ENCODE peak calls at places on chromosome X, in nine cellular contexts. V is thoracic aorta, B is epithelial cell of esophagus, U is kidney epithelial cell, W is heart left ventricle, S is GM12865, Y is WTC11, J is right atrium auricular region, Q is B cell. I is an unnamed sample.

GRCh38 chrX:152313529-152314302 is 137.4 kb downstream of the GABRA3 start:
- DNase-seq in V (no peak), B (no peak), U (no peak), W (no peak), S (no peak), Y (no peak), J (no peak), Q (no peak), I (no peak)

GRCh38 chrX:70134116-70134477 is 850 bp downstream of the IGBP1 start:
- DNase-seq in V (no peak), B (peak), U (no peak), W (no peak), S (no peak), Y (no peak), J (no peak), Q (no peak), I (no peak)

GRCh38 chrX:7191681-7192110 is 43.7 kb upstream of the PUDP start:
- DNase-seq in V (no peak), B (no peak), U (no peak), W (no peak), S (peak), Y (peak), J (no peak), Q (no peak), I (no peak)

GRCh38 chrX:40327085-40327484 is 229.3 kb upstream of the BCOR start:
- DNase-seq in V (no peak), B (no peak), U (no peak), W (no peak), S (no peak), Y (no peak), J (no peak), Q (no peak), I (no peak)

GRCh38 chrX:9164535-9165425 is 130.9 kb upstream of the FAM9B start:
- DNase-seq in V (no peak), B (peak), U (no peak), W (no peak), S (no peak), Y (no peak), J (no peak), Q (no peak), I (no peak)

GRCh38 chrX:20454117-20454516 is 187.4 kb upstream of the RPS6KA3 start:
- DNase-seq in V (no peak), B (peak), U (no peak), W (no peak), S (no peak), Y (no peak), J (no peak), Q (no peak), I (no peak)

GRCh38 chrX:104253567-104254441 is 929 bp downstream of the ESX1 start:
- DNase-seq in V (no peak), B (no peak), U (no peak), W (no peak), S (no peak), Y (peak), J (no peak), Q (no peak), I (no peak)

GRCh38 chrX:138001219-138001618 is 435.3 kb downstream of the ZIC3 start:
- DNase-seq in V (no peak), B (no peak), U (no peak), W (no peak), S (no peak), Y (no peak), J (no peak), Q (no peak), I (no peak)

GRCh38 chrX:154718607-154719006 is 32.3 kb downstream of the GAB3 start:
- DNase-seq in V (no peak), B (no peak), U (no peak), W (no peak), S (no peak), Y (no peak), J (no peak), Q (no peak), I (no peak)

GRCh38 chrX:121642415-121642814 is 595.0 kb downstream of the GLUD2 start:
- DNase-seq in V (no peak), B (peak), U (peak), W (no peak), S (no peak), Y (no peak), J (no peak), Q (no peak), I (no peak)

GRCh38 chrX:110037181-110037580 is 34.3 kb downstream of the TMEM164 start:
- DNase-seq in V (no peak), B (peak), U (no peak), W (no peak), S (no peak), Y (no peak), J (no peak), Q (no peak), I (no peak)

GRCh38 chrX:150635952-150636351 is 57.2 kb upstream of the MTMR1 start:
- DNase-seq in V (no peak), B (peak), U (peak), W (no peak), S (peak), Y (no peak), J (no peak), Q (no peak), I (peak)

GRCh38 chrX:68045008-68045577 is 388.2 kb downstream of the OPHN1 start:
- DNase-seq in V (no peak), B (no peak), U (no peak), W (no peak), S (no peak), Y (no peak), J (no peak), Q (no peak), I (no peak)

GRCh38 chrX:1167466-1167865 is 45.0 kb downstream of the CRLF2 start:
- DNase-seq in V (no peak), B (no peak), U (no peak), W (no peak), S (peak), Y (no peak), J (no peak), Q (no peak), I (no peak)

GRCh38 chrX:72735561-72735960 is 21.5 kb upstream of the PHKA1 start:
- DNase-seq in V (no peak), B (no peak), U (no peak), W (no peak), S (no peak), Y (no peak), J (no peak), Q (no peak), I (no peak)

GRCh38 chrX:104270916-104271512 is 16.3 kb upstream of the ESX1 start:
- DNase-seq in V (no peak), B (peak), U (no peak), W (peak), S (peak), Y (peak), J (no peak), Q (no peak), I (no peak)

GRCh38 chrX:24759786-24760185 is 66.1 kb downstream of the POLA1 start:
- DNase-seq in V (no peak), B (no peak), U (no peak), W (no peak), S (no peak), Y (no peak), J (no peak), Q (no peak), I (no peak)

GRCh38 chrX:9867214-9867613 is 81.0 kb downstream of the SHROOM2 start:
- DNase-seq in V (no peak), B (no peak), U (no peak), W (no peak), S (no peak), Y (no peak), J (no peak), Q (no peak), I (no peak)

GRCh38 chrX:110412971-110413726 is 54.5 kb downstream of the RTL9 start:
- DNase-seq in V (peak), B (peak), U (no peak), W (peak), S (peak), Y (peak), J (peak), Q (peak), I (peak)

GRCh38 chrX:103404225-103405008 is 28.1 kb downstream of the BEX3 start:
- DNase-seq in V (peak), B (peak), U (no peak), W (peak), S (peak), Y (peak), J (peak), Q (peak), I (peak)

GRCh38 chrX:2587146-2587545 is 86.4 kb upstream of the DHRSX start:
- DNase-seq in V (no peak), B (no peak), U (no peak), W (no peak), S (peak), Y (no peak), J (no peak), Q (no peak), I (no peak)

GRCh38 chrX:74104356-74105065 is 199.5 kb upstream of the ZCCHC13 start:
- DNase-seq in V (no peak), B (peak), U (no peak), W (no peak), S (no peak), Y (no peak), J (no peak), Q (no peak), I (no peak)

GRCh38 chrX:96372313-96373046 is 312.2 kb upstream of the DIAPH2 start:
- DNase-seq in V (no peak), B (peak), U (no peak), W (no peak), S (peak), Y (no peak), J (no peak), Q (no peak), I (peak)

GRCh38 chrX:1450381-1451161 is 2.1 kb downstream of the ASMTL start:
- DNase-seq in V (no peak), B (no peak), U (no peak), W (no peak), S (no peak), Y (no peak), J (no peak), Q (peak), I (peak)

GRCh38 chrX:151153086-151153485 is 23.3 kb upstream of the GPR50 start:
- DNase-seq in V (no peak), B (peak), U (no peak), W (no peak), S (no peak), Y (peak), J (no peak), Q (no peak), I (no peak)

GRCh38 chrX:71320126-71320525 is 18.6 kb downstream of the ITGB1BP2 start:
- DNase-seq in V (no peak), B (no peak), U (no peak), W (no peak), S (no peak), Y (no peak), J (no peak), Q (no peak), I (no peak)

GRCh38 chrX:4243759-4244158 is 530.3 kb upstream of the PRKX start:
- DNase-seq in V (no peak), B (no peak), U (no peak), W (no peak), S (no peak), Y (no peak), J (no peak), Q (no peak), I (no peak)

GRCh38 chrX:131895807-131896206 is 127.3 kb upstream of the STK26 start:
- DNase-seq in V (no peak), B (no peak), U (no peak), W (no peak), S (no peak), Y (no peak), J (no peak), Q (no peak), I (no peak)

GRCh38 chrX:47186096-47186740 is 7.4 kb upstream of the UBA1 start:
- DNase-seq in V (no peak), B (no peak), U (no peak), W (no peak), S (no peak), Y (no peak), J (no peak), Q (no peak), I (no peak)
- TF ChIP-seq CTCF in V (no peak), B (no peak), U (no peak), W (no peak), S (no peak), Y (no peak), J (no peak), Q (no peak), I (no peak)

DNA sequence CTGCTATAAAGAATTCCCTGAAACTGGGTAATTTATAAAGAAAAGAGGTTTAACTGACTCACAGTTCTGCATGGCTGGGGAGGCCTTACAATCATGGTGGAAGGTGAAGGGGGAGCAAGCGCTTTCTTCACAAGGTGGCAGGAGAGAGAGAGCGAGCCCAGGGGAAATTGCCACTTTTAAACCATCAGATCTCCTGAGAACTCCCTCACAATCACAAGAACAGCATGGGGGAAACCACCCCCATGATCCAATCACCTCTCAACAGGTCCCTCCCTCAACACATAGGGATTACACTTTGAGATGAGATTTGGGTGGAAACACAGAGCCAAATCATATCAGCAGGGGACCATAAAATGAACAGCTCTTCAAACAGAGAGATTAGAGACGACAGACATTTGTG is 198.6 kb downstream of the MAGEB5 start:
- DNase-seq in V (no peak), B (no peak), U (no peak), W (no peak), S (no peak), Y (no peak), J (no peak), Q (no peak), I (no peak)
- TF ChIP-seq CTCF in V (no peak), B (no peak), U (no peak), W (no peak), S (no peak), Y (no peak), J (no peak), Q (no peak), I (no peak)

GRCh38 chrX:17187301-17187836 is 187.6 kb upstream of the NHS start:
- DNase-seq in V (no peak), B (no peak), U (no peak), W (no peak), S (no peak), Y (no peak), J (no peak), Q (no peak), I (no peak)

GRCh38 chrX:17182317-17182716 is 192.7 kb upstream of the NHS start:
- DNase-seq in V (no peak), B (no peak), U (no peak), W (no peak), S (no peak), Y (no peak), J (no peak), Q (no peak), I (no peak)

GRCh38 chrX:17183566-17183965 is 191.4 kb upstream of the NHS start:
- DNase-seq in V (no peak), B (no peak), U (no peak), W (no peak), S (no peak), Y (no peak), J (no peak), Q (no peak), I (no peak)
- TF ChIP-seq CTCF in V (no peak), B (no peak), U (no peak), W (no peak), S (no peak), Y (no peak), J (no peak), Q (no peak), I (no peak)

GRCh38 chrX:66030505-66031317 is 9.2 kb downstream of the VSIG4 start:
- DNase-seq in V (no peak), B (peak), U (no peak), W (no peak), S (peak), Y (peak), J (no peak), Q (no peak), I (no peak)
- TF ChIP-seq CTCF in V (peak), B (peak), U (peak), W (peak), S (peak), Y (no peak), J (peak), Q (peak), I (peak)

I was measured in GM13977.